ENCODE peak calls at places on chromosomes 3 and 15, in six cellular contexts. B, F, O, N, J and V are unnamed samples.

GRCh38 chr3:190012314-190012782 is 108.3 kb downstream of the P3H2 start:
- DNase-seq in B (peak), F (no peak), O (no peak), N (peak), J (peak), V (peak)

GRCh38 chr3:133742351-133743091 is 3.7 kb upstream of the TF start:
- DNase-seq in B (peak), F (peak), O (peak), N (no peak), J (peak), V (no peak)

GRCh38 chr3:53845103-53845880 is 927 bp downstream of the CHDH start:
- DNase-seq in B (peak), F (no peak), O (peak), N (peak), J (peak), V (peak)

GRCh38 chr3:99473321-99473751 is 165.1 kb upstream of the COL8A1 start:
- DNase-seq in B (peak), F (no peak), O (peak), N (no peak), J (no peak), V (no peak)

GRCh38 chr3:196141866-196142673 is 60.2 kb upstream of the TFRC start:
- DNase-seq in B (no peak), F (no peak), O (no peak), N (no peak), J (no peak), V (no peak)

GRCh38 chr3:10941972-10942371 is 50.6 kb upstream of the SLC6A1 start:
- DNase-seq in B (peak), F (no peak), O (no peak), N (no peak), J (no peak), V (peak)

GRCh38 chr3:143366672-143367071 is 247.1 kb downstream of the CHST2 start:
- DNase-seq in B (no peak), F (no peak), O (no peak), N (no peak), J (no peak), V (peak)

GRCh38 chr15:96703087-96703486 is 372.6 kb downstream of the NR2F2 start:
- DNase-seq in B (no peak), F (no peak), O (no peak), N (no peak), J (no peak), V (no peak)

GRCh38 chr15:67863442-67863987 is 23.7 kb upstream of the RNU6-1 start:
- DNase-seq in B (peak), F (peak), O (peak), N (peak), J (peak), V (peak)

GRCh38 chr3:32045091-32045964 is 61.1 kb upstream of the GPD1L start:
- DNase-seq in B (peak), F (no peak), O (peak), N (peak), J (peak), V (peak)

GRCh38 chr15:101108791-101109190 is 143.1 kb downstream of the CHSY1 start:
- DNase-seq in B (no peak), F (no peak), O (no peak), N (no peak), J (no peak), V (no peak)

GRCh38 chr15:57782731-57783130 is 76.2 kb downstream of the POLR2M start:
- DNase-seq in B (peak), F (no peak), O (no peak), N (no peak), J (no peak), V (no peak)

GRCh38 chr3:40976241-40976640 is 223.1 kb upstream of the CTNNB1 start:
- DNase-seq in B (no peak), F (no peak), O (no peak), N (no peak), J (no peak), V (no peak)

GRCh38 chr3:50675179-50676030 is 678 bp downstream of the DOCK3 start:
- DNase-seq in B (peak), F (no peak), O (no peak), N (peak), J (no peak), V (peak)
- TF ChIP-seq EZH2 in B (no peak), F (no peak), O (no peak), N (peak), J (no peak), V (no peak)

DNA sequence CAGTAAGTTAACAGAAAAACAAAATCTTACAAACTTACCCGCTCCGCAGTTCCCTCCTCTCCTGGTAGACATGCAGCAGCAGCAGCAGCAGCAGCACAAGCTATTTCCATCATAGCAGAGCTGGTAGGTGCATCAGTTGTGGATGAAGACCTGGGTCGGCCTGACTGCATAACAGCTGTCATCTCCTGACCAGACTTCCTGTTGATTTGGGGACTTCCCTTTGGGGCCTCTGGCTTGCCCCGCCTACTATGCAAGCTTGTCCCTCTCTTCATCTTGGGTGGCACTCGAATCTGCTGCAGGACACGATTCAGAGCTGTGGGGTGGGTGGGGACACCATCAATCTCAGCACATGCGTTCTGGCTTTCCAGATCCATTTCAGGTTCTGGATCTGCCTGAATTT is 65.7 kb downstream of the TMCC1 start:
- DNase-seq in B (no peak), F (peak), O (no peak), N (no peak), J (no peak), V (peak)
- H3K4me3 ChIP-seq in B (no peak), F (no peak), O (no peak), N (no peak), J (no peak), V (no peak)

DNA sequence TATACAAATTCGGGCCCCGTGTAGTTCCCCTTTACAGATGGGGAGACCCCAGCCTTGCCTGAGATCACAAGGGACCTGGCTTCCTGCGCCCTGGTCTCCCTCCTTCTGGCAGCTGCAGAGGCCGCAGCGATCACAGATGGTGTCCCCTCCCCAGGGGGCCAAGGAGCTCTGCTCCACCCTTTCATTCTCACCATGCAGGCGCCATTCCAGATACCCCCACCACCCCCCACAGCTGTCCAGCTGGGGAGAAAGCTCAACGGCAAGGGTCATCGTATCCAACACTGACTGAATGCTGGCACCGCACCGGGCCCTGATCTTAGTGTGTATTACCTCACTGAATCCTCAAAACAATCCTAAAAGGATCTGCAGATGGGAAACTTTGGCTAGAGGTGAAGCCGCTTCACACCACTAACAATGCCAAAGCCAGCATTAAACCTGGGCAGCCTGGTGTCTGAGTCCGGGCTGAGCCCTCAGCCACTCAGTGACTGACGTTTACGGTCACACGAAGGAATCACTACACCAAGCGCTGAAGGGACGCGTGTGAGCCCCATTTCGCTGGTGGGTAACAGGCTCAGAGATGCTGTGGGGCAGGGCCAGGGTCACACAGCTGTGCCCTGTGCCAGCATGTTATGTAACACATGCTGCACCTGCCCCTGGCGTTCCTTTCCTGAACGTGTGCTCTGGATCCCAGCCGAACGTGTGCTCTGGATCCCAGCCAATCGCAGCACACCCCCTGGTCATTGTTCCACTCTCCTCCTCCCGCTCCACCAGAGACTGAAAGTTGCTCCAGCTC is 51.9 kb downstream of the IQSEC1 start:
- DNase-seq in B (peak), F (no peak), O (no peak), N (no peak), J (no peak), V (no peak)
- TF ChIP-seq EZH2 in B (no peak), F (no peak), O (no peak), N (no peak), J (no peak), V (no peak)

GRCh38 chr3:44439499-44440295 is 37.8 kb downstream of the ZNF445 start:
- DNase-seq in B (no peak), F (peak), O (peak), N (peak), J (no peak), V (no peak)
- H3K4me3 ChIP-seq in B (no peak), F (peak), O (no peak), N (no peak), J (no peak), V (no peak)

GRCh38 chr3:18446067-18446793 is 21.1 kb upstream of the SATB1 start:
- DNase-seq in B (no peak), F (no peak), O (no peak), N (no peak), J (no peak), V (peak)
- TF ChIP-seq EZH2 in B (no peak), F (no peak), O (no peak), N (no peak), J (no peak), V (no peak)

DNA sequence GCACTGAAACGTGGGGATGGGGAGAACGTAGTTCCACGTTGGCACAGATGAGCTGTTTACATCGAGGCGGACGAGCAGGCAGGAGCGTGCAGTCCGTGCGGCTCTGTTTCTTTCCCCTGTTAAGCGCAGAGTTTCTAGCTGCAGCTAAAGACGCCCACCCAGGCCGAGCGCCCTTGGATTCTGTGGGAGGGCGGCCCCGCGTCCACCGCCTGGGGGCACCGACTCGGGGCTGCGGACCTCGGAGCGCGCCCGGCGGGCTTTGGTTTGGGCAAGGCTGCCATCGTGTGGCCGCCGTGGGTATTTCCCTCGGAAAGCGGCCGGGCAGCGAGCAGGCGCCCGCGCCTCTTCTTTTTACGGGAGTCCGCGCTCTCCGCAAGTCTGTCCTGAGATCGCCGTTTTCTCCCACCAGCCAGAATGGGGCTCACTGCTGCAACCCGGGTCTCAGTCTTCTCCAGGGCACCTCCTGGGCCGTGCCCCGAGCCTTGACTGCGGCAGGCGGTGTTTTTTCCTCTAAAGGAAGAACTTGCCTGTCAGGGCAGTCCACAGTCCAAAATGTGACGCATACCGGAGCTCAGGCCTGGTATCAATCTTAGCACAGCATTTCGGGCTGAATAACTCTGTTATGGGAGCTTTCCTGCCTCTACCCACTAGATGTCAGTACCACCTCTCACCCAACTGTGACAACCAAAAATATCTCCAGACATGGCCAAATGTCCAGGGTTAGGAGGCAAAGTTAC is 219.9 kb upstream of the IGF1R start:
- DNase-seq in B (peak), F (no peak), O (peak), N (peak), J (peak), V (peak)
- H3K4me3 ChIP-seq in B (peak), F (no peak), O (peak), N (peak), J (peak), V (peak)

GRCh38 chr3:128486692-128487537 is 6.1 kb downstream of the GATA2 start:
- DNase-seq in B (peak), F (no peak), O (no peak), N (no peak), J (no peak), V (peak)
- TF ChIP-seq EZH2 in B (no peak), F (no peak), O (peak), N (peak), J (no peak), V (peak)

GRCh38 chr3:132174500-132174899 is 139.7 kb upstream of the CPNE4 start:
- DNase-seq in B (peak), F (no peak), O (no peak), N (no peak), J (no peak), V (no peak)

GRCh38 chr3:132183811-132184210 is 133.4 kb upstream of the ACP3 start:
- DNase-seq in B (no peak), F (no peak), O (no peak), N (no peak), J (no peak), V (peak)

GRCh38 chr3:132180337-132180791 is 136.8 kb upstream of the ACP3 start:
- DNase-seq in B (peak), F (peak), O (peak), N (peak), J (peak), V (peak)
- H3K4me3 ChIP-seq in B (no peak), F (no peak), O (no peak), N (no peak), J (no peak), V (no peak)